ENCODE peak calls at places on chromosomes 2 and 18, in five cellular contexts. H, O, I, B and U are unnamed samples. For H3K27me3, the result is how much of the 10 kb centered on the place peaks cover.

GRCh38 chr18:21740724-21741510 is at the start of gene MIB1:
- DNase-seq in H (peak), I (peak), B (no peak), O (peak), U (peak)

GRCh38 chr2:1499033-1499795 is 86.0 kb downstream of the TPO start:
- DNase-seq in B (no peak), I (no peak), H (no peak), O (no peak), U (no peak)

GRCh38 chr2:241613018-241613780 is 23.8 kb downstream of the THAP4 start:
- DNase-seq in B (no peak), O (no peak), I (no peak), H (peak), U (no peak)

GRCh38 chr2:213752575-213752974 is 468.3 kb downstream of the SPAG16 start:
- DNase-seq in O (no peak), H (no peak), I (no peak), B (no peak), U (no peak)

GRCh38 chr2:226799976-226800940 is 638 bp upstream of the IRS1 start:
- DNase-seq in I (no peak), H (peak), B (peak), O (no peak), U (peak)

GRCh38 chr2:232328516-232329460 is 49.8 kb upstream of the ALPP start:
- DNase-seq in H (no peak), I (no peak), O (no peak), B (no peak), U (no peak)

GRCh38 chr2:61714210-61714609 is 139.7 kb downstream of the FAM161A start:
- DNase-seq in H (no peak), I (peak), B (no peak), O (no peak), U (no peak)

GRCh38 chr18:78517973-78518372 is 461.6 kb upstream of the SALL3 start:
- DNase-seq in B (no peak), I (no peak), O (no peak), H (no peak), U (no peak)

GRCh38 chr2:169755083-169755870 is 21.6 kb downstream of the KLHL23 start:
- DNase-seq in H (no peak), O (no peak), I (no peak), B (no peak), U (no peak)

GRCh38 chr2:196268022-196268421 is 96.6 kb upstream of the STK17B start:
- DNase-seq in O (no peak), H (no peak), I (no peak), B (no peak), U (no peak)

GRCh38 chr2:9337901-9338300 is 85.4 kb downstream of the ITGB1BP1 start:
- DNase-seq in B (no peak), H (no peak), O (no peak), I (no peak), U (no peak)

GRCh38 chr2:71226391-71226964 is 425 bp downstream of the PAIP2B start:
- DNase-seq in I (peak), B (no peak), H (peak), O (no peak), U (peak)

GRCh38 chr2:120323214-120323613 is 22.7 kb upstream of the INHBB start:
- DNase-seq in I (peak), B (no peak), O (no peak), H (peak), U (no peak)

GRCh38 chr2:172693037-172693436 is 42.6 kb upstream of the RAPGEF4 start:
- DNase-seq in I (no peak), O (peak), H (no peak), B (peak), U (peak)

GRCh38 chr2:58138631-58139030 is 92.0 kb downstream of the VRK2 start:
- DNase-seq in H (no peak), O (no peak), I (no peak), B (no peak), U (no peak)
- H3K27me3 ChIP-seq in H (under half), O (under half), I (under half), B (under half), U (under half)

DNA sequence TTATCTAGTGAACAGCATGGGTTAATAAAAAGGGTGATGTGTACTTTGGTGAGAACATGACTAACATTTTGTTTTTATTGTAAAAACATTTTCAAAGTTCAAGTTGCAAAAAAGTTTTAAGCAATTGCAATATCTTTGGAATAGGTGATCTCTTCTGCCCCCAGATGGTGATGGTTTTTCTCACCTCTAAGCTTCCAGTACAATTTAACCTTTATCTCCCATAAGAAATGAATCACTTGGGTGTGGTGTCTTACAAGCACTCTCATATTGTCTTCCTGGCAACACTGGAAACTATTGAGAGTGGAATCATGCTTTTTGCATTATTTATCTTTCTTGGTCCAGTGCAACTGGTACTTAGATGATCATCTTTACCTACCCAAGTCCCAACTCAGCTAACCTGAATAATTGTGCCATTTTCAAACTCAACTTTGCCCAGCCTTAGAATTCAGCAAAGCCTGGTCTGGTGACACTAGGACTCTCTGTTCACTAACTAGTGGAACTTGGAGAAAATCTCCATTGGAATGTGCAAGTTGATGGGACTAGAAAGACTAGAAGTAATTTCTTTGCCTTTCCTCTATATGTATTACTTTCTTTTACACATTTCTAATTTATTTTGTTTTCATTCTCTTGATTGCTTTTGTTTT is 964.6 kb upstream of the ZEB2 start:
- DNase-seq in B (peak), O (peak), H (no peak), I (no peak), U (no peak)
- TF ChIP-seq CTCF in B (peak), O (peak), H (no peak), I (no peak), U (no peak)

GRCh38 chr2:218958276-218958675 is 1.2 kb upstream of the CDK5R2 start:
- DNase-seq in B (no peak), H (no peak), O (no peak), I (no peak), U (no peak)
- H3K27me3 ChIP-seq in B (under half), H (under half), O (half or more), I (under half), U (half or more)

DNA sequence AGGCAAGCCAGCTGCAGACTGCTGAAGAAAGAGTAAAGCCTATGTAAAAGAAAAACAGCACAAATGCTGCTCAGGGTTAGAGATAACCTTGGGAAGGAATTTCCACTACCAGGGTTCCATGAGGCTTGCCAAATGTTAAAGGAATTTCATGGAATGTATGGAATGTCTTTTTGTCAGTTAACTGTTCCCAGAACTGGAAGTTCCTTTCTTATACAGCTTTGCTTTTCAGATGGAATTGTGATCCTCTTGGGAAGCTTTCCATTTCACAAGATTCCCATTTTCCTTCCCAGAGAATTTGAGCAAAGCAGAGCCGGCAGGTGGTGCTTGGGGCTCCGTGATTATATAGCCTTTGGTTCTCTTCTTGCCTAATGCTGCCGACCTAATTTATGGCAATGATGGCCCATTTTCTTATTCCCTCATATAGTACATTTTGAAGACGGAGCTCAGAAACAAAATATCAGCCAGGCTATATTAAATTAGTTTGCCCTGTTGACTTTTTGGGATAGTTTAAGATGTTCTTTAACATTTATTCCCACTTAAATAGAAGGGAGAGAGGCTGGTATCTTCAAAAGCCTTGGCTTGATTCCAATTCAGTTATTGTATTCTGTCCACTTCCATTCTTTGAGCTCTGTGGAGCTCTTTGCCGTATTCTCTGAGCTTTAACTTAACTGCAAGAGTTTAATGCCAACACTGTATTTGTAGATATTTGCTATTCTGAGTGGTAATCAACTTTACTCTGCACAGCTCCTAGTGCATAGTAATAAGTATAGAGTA is 162.3 kb downstream of the PHLPP1 start:
- DNase-seq in B (no peak), O (no peak), H (no peak), I (no peak), U (no peak)
- TF ChIP-seq CTCF in B (no peak), O (peak), H (no peak), I (no peak), U (no peak)

GRCh38 chr2:16442971-16443370 is 222.7 kb downstream of the CYRIA start:
- DNase-seq in H (no peak), B (no peak), O (no peak), I (no peak), U (no peak)
- H3K27me3 ChIP-seq in H (under half), B (under half), O (under half), I (under half), U (under half)

GRCh38 chr2:216011320-216011849 is 2.0 kb downstream of the MREG start:
- DNase-seq in B (no peak), O (no peak), I (no peak), H (no peak), U (no peak)

GRCh38 chr2:216006164-216006663 is 7.1 kb downstream of the MREG start:
- DNase-seq in H (peak), O (peak), I (no peak), B (peak), U (no peak)

GRCh38 chr2:216004408-216005283 is 8.7 kb downstream of the MREG start:
- DNase-seq in B (no peak), H (no peak), O (no peak), I (no peak), U (no peak)

GRCh38 chr2:216012133-216012829 is 1.1 kb downstream of the MREG start:
- DNase-seq in B (peak), H (no peak), I (no peak), O (peak), U (peak)

GRCh38 chr2:216008387-216008786 is 5.0 kb downstream of the MREG start:
- DNase-seq in I (no peak), B (no peak), O (no peak), H (no peak), U (no peak)
- TF ChIP-seq CTCF in I (no peak), B (no peak), O (peak), H (no peak), U (no peak)